ENCODE peak calls at places on chromosome 21, in five cellular contexts. Z is A673, M is uterus, K is dorsolateral prefrontal cortex, N is right lobe of liver. W is an unnamed sample.

GRCh38 chr21:33761104-33762036 is 119.1 kb downstream of the ITSN1 start:
- DNase-seq in Z (peak), M (peak), K (no peak), N (no peak), W (no peak)

GRCh38 chr21:28118570-28118969 is 874.1 kb downstream of the LTN1 start:
- DNase-seq in Z (no peak), M (no peak), K (no peak), N (no peak), W (no peak)

GRCh38 chr21:21714396-21714795 is 716.2 kb downstream of the NCAM2 start:
- DNase-seq in Z (peak), M (no peak), K (no peak), N (no peak), W (no peak)

GRCh38 chr21:16624468-16625102 is 888.3 kb upstream of the CXADR start:
- DNase-seq in Z (peak), M (no peak), K (no peak), N (no peak), W (no peak)

GRCh38 chr21:46122241-46122671 is 24.3 kb downstream of the COL6A2 start:
- DNase-seq in Z (no peak), M (peak), K (peak), N (peak), W (peak)

GRCh38 chr21:45947716-45948255 is 33.8 kb upstream of the COL6A1 start:
- DNase-seq in Z (no peak), M (no peak), K (no peak), N (no peak), W (no peak)

GRCh38 chr21:28333455-28334108 is 659.1 kb downstream of the LTN1 start:
- DNase-seq in Z (no peak), M (no peak), K (no peak), N (no peak), W (no peak)

GRCh38 chr21:35337573-35337972 is 288.5 kb upstream of the RUNX1 start:
- DNase-seq in Z (no peak), M (no peak), K (no peak), N (no peak), W (no peak)

GRCh38 chr21:16395285-16395684 is 665.5 kb downstream of the USP25 start:
- DNase-seq in Z (no peak), M (no peak), K (no peak), N (no peak), W (no peak)

GRCh38 chr21:28537371-28538079 is 455.2 kb downstream of the LTN1 start:
- DNase-seq in Z (no peak), M (no peak), K (no peak), N (no peak), W (no peak)

GRCh38 chr21:35833388-35833787 is 226.9 kb downstream of the SETD4 start:
- DNase-seq in Z (no peak), M (no peak), K (no peak), N (no peak), W (no peak)

GRCh38 chr21:36966066-36966845 is at the start of gene HLCS:
- DNase-seq in Z (peak), M (peak), K (peak), N (peak), W (peak)

GRCh38 chr21:19913995-19914394 is 1084.2 kb upstream of the NCAM2 start:
- DNase-seq in Z (no peak), M (no peak), K (no peak), N (no peak), W (no peak)

GRCh38 chr21:36888466-36888865 is 78.0 kb downstream of the HLCS start:
- DNase-seq in Z (no peak), M (no peak), K (no peak), N (no peak), W (no peak)

GRCh38 chr21:26572668-26573381 is at the start of gene CYYR1:
- DNase-seq in Z (peak), M (no peak), K (no peak), N (peak), W (peak)

GRCh38 chr21:36730291-36731281 is 31.7 kb downstream of the SIM2 start:
- DNase-seq in Z (no peak), M (no peak), K (peak), N (no peak), W (no peak)

GRCh38 chr21:35002879-35003722 is 46.0 kb downstream of the RUNX1 start:
- DNase-seq in Z (no peak), M (no peak), K (no peak), N (no peak), W (peak)

GRCh38 chr21:46483300-46484295 is 24.9 kb downstream of the DIP2A start:
- DNase-seq in Z (peak), M (no peak), K (no peak), N (no peak), W (no peak)

GRCh38 chr21:16011719-16012118 is 281.9 kb downstream of the USP25 start:
- DNase-seq in Z (no peak), M (no peak), K (no peak), N (no peak), W (no peak)

GRCh38 chr21:46114963-46115362 is 17.1 kb downstream of the COL6A2 start:
- DNase-seq in Z (no peak), M (no peak), K (peak), N (peak), W (peak)

GRCh38 chr21:32193066-32193465 is 85.8 kb downstream of the MIS18A start:
- DNase-seq in Z (no peak), M (no peak), K (no peak), N (no peak), W (no peak)

GRCh38 chr21:33302055-33302454 is 22.7 kb upstream of the IFNAR1 start:
- DNase-seq in Z (no peak), M (no peak), K (no peak), N (no peak), W (no peak)

GRCh38 chr21:17987328-17987727 is 168.2 kb upstream of the C21orf91 start:
- DNase-seq in Z (no peak), M (no peak), K (no peak), N (no peak), W (no peak)

GRCh38 chr21:32516729-32517649 is 68.3 kb downstream of the TCP10L start:
- DNase-seq in Z (peak), M (no peak), K (no peak), N (no peak), W (no peak)

GRCh38 chr21:28111151-28111619 is 881.5 kb downstream of the LTN1 start:
- DNase-seq in Z (no peak), M (peak), K (no peak), N (no peak), W (peak)

GRCh38 chr21:25169370-25169769 is 437.9 kb downstream of the MRPL39 start:
- DNase-seq in Z (no peak), M (no peak), K (no peak), N (no peak), W (no peak)

GRCh38 chr21:32413697-32414578 is 1.4 kb downstream of the EVA1C start:
- DNase-seq in Z (peak), M (peak), K (no peak), N (no peak), W (peak)

GRCh38 chr21:35974801-35975200 is 85.5 kb downstream of the SETD4 start:
- DNase-seq in Z (peak), M (no peak), K (no peak), N (no peak), W (no peak)

GRCh38 chr21:24302400-24302799 is 1304.9 kb downstream of the MRPL39 start:
- DNase-seq in Z (no peak), M (no peak), K (no peak), N (no peak), W (no peak)

GRCh38 chr21:33980276-33980916 is 64.8 kb upstream of the ATP5PO start:
- DNase-seq in Z (no peak), M (no peak), K (no peak), N (no peak), W (no peak)

GRCh38 chr21:15065381-15066230 is 806 bp upstream of the NRIP1 start:
- DNase-seq in Z (peak), M (peak), K (peak), N (peak), W (peak)

GRCh38 chr21:29658934-29659203 is 280.9 kb downstream of the GRIK1 start:
- DNase-seq in Z (no peak), M (no peak), K (no peak), N (no peak), W (no peak)

GRCh38 chr21:29546071-29546470 is 247.3 kb downstream of the BACH1 start:
- DNase-seq in Z (no peak), M (no peak), K (no peak), N (no peak), W (no peak)

GRCh38 chr21:30425826-30426225 is at the start of gene KRTAP13-3:
- DNase-seq in Z (no peak), M (no peak), K (no peak), N (no peak), W (no peak)

DNA sequence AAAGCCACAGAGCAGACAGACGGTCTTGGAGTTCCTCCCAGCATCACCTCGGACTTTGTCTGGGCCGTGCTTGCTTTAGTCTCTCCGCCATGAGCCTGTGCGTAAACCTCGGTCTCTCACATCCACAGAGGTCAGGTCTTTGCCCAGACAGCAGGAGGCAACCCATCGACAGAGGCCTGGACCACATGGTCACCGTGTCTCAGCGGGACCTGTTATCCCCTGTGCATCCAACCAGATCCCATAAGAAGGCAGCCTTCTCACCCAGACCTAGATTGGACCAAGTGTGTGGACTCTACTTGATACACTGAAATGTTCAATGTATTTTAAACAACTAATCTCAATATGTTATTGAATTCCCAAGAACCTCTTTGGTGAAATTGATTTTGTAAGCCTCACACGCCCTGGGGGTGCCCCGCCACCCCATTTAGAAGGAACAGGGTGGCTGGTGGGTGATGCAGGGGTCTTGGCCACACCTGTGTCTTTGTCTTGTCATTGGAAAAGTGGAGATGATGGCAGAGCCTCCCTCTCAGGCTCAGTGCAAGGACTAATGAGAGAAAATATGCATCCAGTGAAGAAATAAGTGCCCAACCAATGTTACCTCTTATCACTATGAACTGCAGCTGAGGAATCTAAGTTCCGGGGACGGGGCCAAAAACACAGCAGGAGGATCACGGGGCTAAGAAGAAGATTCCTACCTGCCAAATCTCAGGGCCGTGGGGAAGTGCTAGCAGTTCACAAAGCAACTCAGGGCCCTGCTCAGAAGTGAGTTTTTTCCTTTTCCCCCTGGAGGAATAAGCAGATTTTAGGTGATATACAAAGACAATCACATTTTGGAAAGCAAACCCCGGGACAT is 101.6 kb upstream of the BACE2 start:
- DNase-seq in Z (no peak), M (no peak), K (no peak), N (no peak), W (no peak)
- TF ChIP-seq CTCF in Z (no peak), M (no peak), K (no peak), N (no peak), W (no peak)

GRCh38 chr21:38930838-38931237 is 125.1 kb downstream of the ETS2 start:
- DNase-seq in Z (no peak), M (no peak), K (no peak), N (no peak), W (no peak)
- H3K27ac ChIP-seq in Z (no peak), M (peak), K (no peak), N (no peak), W (peak)

DNA sequence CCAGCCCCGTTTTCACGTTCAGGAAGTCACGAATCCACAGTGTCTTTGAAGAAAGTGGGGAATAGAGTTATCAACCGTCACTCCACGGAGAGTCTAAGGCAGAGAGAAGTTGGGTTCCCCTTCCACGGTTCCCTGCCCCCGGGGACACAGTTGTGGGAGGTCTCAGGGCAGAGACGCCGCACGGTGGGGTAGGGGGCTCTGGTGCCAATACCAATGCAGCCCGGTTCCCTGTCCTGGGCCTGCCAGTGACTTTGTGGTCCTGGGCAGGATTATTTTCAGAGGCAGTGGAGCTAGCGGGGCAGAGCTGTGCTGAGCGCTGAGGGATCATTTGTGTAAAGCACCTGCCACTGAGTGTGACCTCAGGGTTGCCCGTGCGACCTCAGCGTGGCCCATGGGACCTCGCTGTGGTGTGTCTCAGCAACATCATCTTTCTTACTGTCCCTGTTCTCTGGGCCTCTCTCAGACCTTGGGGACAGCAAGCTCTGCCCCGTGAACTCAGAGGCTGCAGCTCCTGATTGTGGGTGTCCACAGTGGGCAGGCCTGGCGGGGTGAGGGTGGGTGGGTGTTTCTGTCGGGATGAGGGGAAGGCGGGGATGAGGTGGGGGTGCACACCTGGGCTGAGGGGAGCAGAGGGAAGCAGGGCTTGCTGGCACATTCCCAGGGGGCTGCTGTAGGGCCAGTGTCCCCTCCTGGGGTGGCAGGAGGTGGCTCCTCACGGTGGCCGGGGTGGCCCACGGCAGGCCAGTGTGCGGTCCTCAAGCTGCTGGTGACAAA is 65.2 kb downstream of the AGPAT3 start:
- DNase-seq in Z (no peak), M (no peak), K (no peak), N (no peak), W (no peak)
- TF ChIP-seq CTCF in Z (no peak), M (no peak), K (no peak), N (no peak), W (no peak)

DNA sequence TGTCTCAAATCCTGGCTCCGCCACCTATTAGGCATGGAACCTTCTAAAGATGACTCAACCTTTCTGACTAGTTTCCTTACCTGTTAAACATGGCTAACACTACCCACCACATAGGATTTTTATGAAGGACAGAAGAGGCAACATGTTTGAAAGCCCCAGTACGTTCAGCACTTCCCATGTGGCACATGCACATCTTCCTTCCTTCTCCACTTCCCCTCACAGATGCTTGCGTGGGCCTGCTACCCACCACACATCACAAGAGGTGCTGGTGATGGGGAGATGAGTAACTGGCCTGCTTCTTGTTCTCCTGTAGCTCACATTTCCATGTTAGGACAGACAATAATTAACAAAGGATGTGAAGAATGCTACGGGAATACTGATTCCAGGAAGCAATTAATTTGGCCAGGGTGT is 7.1 kb downstream of the ZBTB21 start:
- DNase-seq in Z (peak), M (no peak), K (no peak), N (no peak), W (no peak)
- H3K27ac ChIP-seq in Z (no peak), M (no peak), K (peak), N (no peak), W (no peak)

GRCh38 chr21:14040386-14040785 is 170.4 kb downstream of the LIPI start:
- DNase-seq in Z (no peak), M (no peak), K (no peak), N (no peak), W (no peak)
- TF ChIP-seq CTCF in Z (no peak), M (no peak), K (no peak), N (no peak), W (no peak)

GRCh38 chr21:44874497-44875331 is 1.2 kb upstream of the PTTG1IP start:
- DNase-seq in Z (peak), M (peak), K (no peak), N (peak), W (peak)
- H3K27ac ChIP-seq in Z (peak), M (peak), K (peak), N (peak), W (peak)

GRCh38 chr21:43372663-43373386 is 54.1 kb downstream of the SIK1 start:
- DNase-seq in Z (no peak), M (no peak), K (no peak), N (no peak), W (peak)
- TF ChIP-seq CTCF in Z (no peak), M (no peak), K (no peak), N (no peak), W (no peak)

W was measured in left lung.